ENCODE peak calls at places on chromosomes 5 and 9, in seven cellular contexts. T, K, G, R, J, X and D are unnamed samples.
A peak's percentile ranks its signal among the peaks of the same experiment; 100 is the strongest.

GRCh38 chr9:107446491-107446890 is 43.1 kb downstream of the KLF4 start:
- DNase-seq in K (no peak), J (no peak), R (no peak), X (no peak), T (no peak), G (no peak), D (no peak)

GRCh38 chr9:4114569-4115505 is 185.0 kb downstream of the GLIS3 start:
- DNase-seq in R (no peak), J (no peak), G (no peak), X (peak; percentile 85), T (no peak), K (peak; percentile 12), D (peak; percentile 25)

GRCh38 chr5:97181856-97182545 is 1.0 kb downstream of the RIOK2 start:
- DNase-seq in T (peak; percentile 2), J (no peak), K (no peak), X (no peak), R (peak; percentile 61), G (no peak), D (no peak)

GRCh38 chr5:106376522-106376921 is 1294.2 kb downstream of the EFNA5 start:
- DNase-seq in G (no peak), T (no peak), J (no peak), K (no peak), R (no peak), X (peak; percentile 70), D (no peak)

GRCh38 chr9:135116892-135117680 is 29.6 kb downstream of the OLFM1 start:
- DNase-seq in X (no peak), G (no peak), J (no peak), R (no peak), K (no peak), T (no peak), D (no peak)

GRCh38 chr5:73564644-73565165 is 734 bp downstream of the ANKRA2 start:
- DNase-seq in J (no peak), K (no peak), X (peak; percentile 9), R (peak; percentile 26), G (no peak), T (no peak), D (no peak)

GRCh38 chr5:123813937-123814624 is 302.1 kb downstream of the CSNK1G3 start:
- DNase-seq in R (no peak), X (peak; percentile 49), T (peak; percentile 93), J (no peak), G (no peak), K (peak; percentile 83), D (no peak)

GRCh38 chr9:26744362-26744965 is 148.1 kb downstream of the CAAP1 start:
- DNase-seq in T (peak; percentile 38), R (no peak), X (peak; percentile 45), K (peak; percentile 4), J (no peak), G (no peak), D (peak; percentile 2)

GRCh38 chr9:136204838-136205706 is at the start of gene LHX3:
- DNase-seq in J (peak; percentile 80), R (peak; percentile 74), X (no peak), K (no peak), T (peak; percentile 9), G (no peak), D (no peak)

GRCh38 chr9:72628191-72628590 is 106.8 kb downstream of the TMC1 start:
- DNase-seq in J (no peak), R (no peak), K (no peak), G (no peak), X (no peak), T (no peak), D (no peak)

GRCh38 chr9:133054966-133055365 is 6.8 kb upstream of the CEL start:
- DNase-seq in X (peak; percentile 41), R (no peak), J (no peak), K (peak; percentile 81), G (no peak), T (no peak), D (no peak)

GRCh38 chr5:154456540-154456939 is 10.7 kb downstream of the SAP30L start:
- DNase-seq in X (no peak), G (no peak), K (no peak), J (no peak), R (no peak), T (no peak), D (no peak)

GRCh38 chr9:5621327-5621726 is 7.6 kb upstream of the RIC1 start:
- DNase-seq in G (no peak), X (peak; percentile 71), R (no peak), T (peak; percentile 69), K (peak; percentile 56), J (no peak), D (peak; percentile 12)

GRCh38 chr9:134366223-134367031 is 40.2 kb downstream of the RXRA start:
- DNase-seq in T (peak; percentile 77), R (peak; percentile 97), J (no peak), X (peak; percentile 82), G (peak; percentile 94), K (peak; percentile 85), D (peak; percentile 59)

GRCh38 chr5:159734366-159734765 is 181.9 kb upstream of the ADRA1B start:
- DNase-seq in T (no peak), R (no peak), J (no peak), G (no peak), X (no peak), K (no peak), D (no peak)

GRCh38 chr9:19456996-19457693 is 48.3 kb downstream of the ACER2 start:
- DNase-seq in K (peak; percentile 57), J (peak; percentile 77), R (peak; percentile 88), T (peak; percentile 80), X (peak; percentile 79), G (no peak), D (peak; percentile 65)

GRCh38 chr5:115626444-115626823 is 598 bp upstream of the TMED7 start:
- DNase-seq in J (peak; percentile 31), T (no peak), X (peak; percentile 77), G (no peak), R (no peak), K (no peak), D (no peak)
- TF ChIP-seq CTCF in J (no peak), T (no peak), X (no peak), G (no peak), R (no peak), K (no peak), D (no peak)

GRCh38 chr5:32585446-32586250 is at the start of gene SUB1:
- DNase-seq in R (peak; percentile 98), K (peak; percentile 83), J (peak; percentile 89), X (peak; percentile 93), G (peak; percentile 97), T (peak; percentile 93), D (peak; percentile 94)
- TF ChIP-seq CTCF in R (no peak), K (peak; percentile 43), J (peak; percentile 1), X (peak; percentile 2), G (no peak), T (no peak), D (no peak)

GRCh38 chr5:42036379-42036778 is 111.3 kb downstream of the FBXO4 start:
- DNase-seq in K (no peak), G (no peak), R (no peak), J (no peak), T (no peak), X (no peak), D (no peak)
- TF ChIP-seq CTCF in K (no peak), G (no peak), R (no peak), J (no peak), T (no peak), X (no peak), D (no peak)

GRCh38 chr9:34124923-34125322 is 1.6 kb downstream of the DCAF12 start:
- DNase-seq in R (peak; percentile 13), G (no peak), X (no peak), K (no peak), T (no peak), J (no peak), D (no peak)

GRCh38 chr9:34124103-34124502 is 2.4 kb downstream of the DCAF12 start:
- DNase-seq in X (no peak), T (no peak), G (no peak), K (no peak), J (no peak), R (no peak), D (no peak)

GRCh38 chr9:34125681-34126206 is 754 bp downstream of the DCAF12 start:
- DNase-seq in G (no peak), T (no peak), R (peak; percentile 67), K (peak; percentile 34), X (peak; percentile 19), J (peak; percentile 28), D (no peak)

GRCh38 chr9:34127035-34127948 is 794 bp upstream of the DCAF12 start:
- DNase-seq in K (no peak), X (no peak), T (peak; percentile 18), J (peak; percentile 29), G (no peak), R (no peak), D (no peak)

GRCh38 chr9:34126207-34127034 is at the start of gene DCAF12:
- DNase-seq in J (peak; percentile 94), G (peak; percentile 96), K (peak; percentile 77), R (peak; percentile 98), X (peak; percentile 93), T (peak; percentile 95), D (peak; percentile 83)
- TF ChIP-seq CTCF in J (no peak), G (no peak), K (no peak), R (no peak), X (no peak), T (no peak), D (no peak)

GRCh38 chr5:90792725-90793124 is 234.1 kb downstream of the ADGRV1 start:
- DNase-seq in T (no peak), X (no peak), J (no peak), K (no peak), G (no peak), R (no peak), D (no peak)

GRCh38 chr5:90793183-90793582 is 234.6 kb downstream of the ADGRV1 start:
- DNase-seq in K (no peak), X (no peak), R (no peak), G (no peak), J (no peak), T (peak; percentile 9), D (no peak)
- TF ChIP-seq CTCF in K (peak; percentile 43), X (peak; percentile 37), R (peak; percentile 28), G (no peak), J (no peak), T (peak; percentile 11), D (no peak)

DNA sequence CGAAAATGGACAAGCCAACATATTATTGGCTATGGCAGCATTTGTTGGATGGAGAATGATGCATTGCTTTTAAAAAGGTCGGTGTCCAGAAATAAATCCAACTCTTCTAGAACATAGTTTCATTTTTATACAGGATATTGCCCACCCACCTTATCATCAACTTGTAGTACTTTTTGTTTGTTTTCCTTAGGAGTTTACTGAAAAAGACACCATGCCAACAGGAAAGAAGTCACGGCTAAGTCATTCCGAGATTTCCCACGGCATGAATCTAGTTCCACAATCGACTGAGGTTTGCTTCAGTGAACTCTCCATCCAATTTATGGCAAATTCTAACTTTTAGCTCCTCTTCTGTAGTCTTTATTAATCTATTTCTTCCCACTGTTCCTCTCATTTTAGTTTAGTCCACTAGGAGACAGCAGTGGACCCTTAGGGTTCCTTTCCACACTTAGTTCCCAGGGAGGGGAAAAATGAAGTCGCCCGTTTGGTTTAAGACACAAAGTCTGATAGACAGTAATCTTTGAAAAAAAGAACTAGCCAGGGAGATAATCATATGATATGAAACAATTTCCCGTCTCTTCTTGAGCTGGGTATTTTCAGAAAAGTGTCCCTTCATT is 237.5 kb downstream of the AP3B1 start:
- DNase-seq in T (peak; percentile 83), X (peak; percentile 10), R (no peak), G (no peak), J (no peak), K (no peak), D (no peak)
- TF ChIP-seq CTCF in T (peak; percentile 34), X (peak; percentile 32), R (no peak), G (no peak), J (no peak), K (peak; percentile 48), D (no peak)